ENCODE peak calls at places on chromosomes 4 and X, in nine cellular contexts. X, V, A, R, Y, S, K, C and D are unnamed samples.

GRCh38 chr4:41622816-41623215 is 84.9 kb downstream of the LIMCH1 start:
- DNase-seq in Y (no peak), X (no peak), K (no peak), R (no peak), S (no peak), V (no peak), C (no peak), A (no peak), D (peak; percentile 44)

GRCh38 chr4:169251291-169252235 is 19.2 kb downstream of the SH3RF1 start:
- DNase-seq in R (no peak), X (peak; percentile 58), C (no peak), V (no peak), A (no peak), Y (peak; percentile 51), S (no peak), K (peak; percentile 82), D (peak; percentile 90)

GRCh38 chr4:115674485-115674884 is 561.1 kb upstream of the NDST4 start:
- DNase-seq in S (no peak), V (no peak), C (no peak), R (no peak), X (no peak), Y (no peak), A (no peak), K (no peak), D (no peak)

GRCh38 chr4:3111461-3111860 is 37.0 kb downstream of the HTT start:
- DNase-seq in R (no peak), X (peak; percentile 86), K (no peak), S (no peak), V (no peak), C (no peak), Y (no peak), A (no peak), D (peak; percentile 15)

GRCh38 chr4:185932491-185932890 is 120.5 kb upstream of the SORBS2 start:
- DNase-seq in K (no peak), C (no peak), Y (no peak), S (no peak), R (no peak), A (no peak), V (no peak), X (no peak), D (no peak)

GRCh38 chrX:114611018-114611619 is 27.2 kb downstream of the HTR2C start:
- DNase-seq in V (peak; percentile 28), X (peak; percentile 31), S (no peak), K (peak; percentile 3), R (peak; percentile 53), C (peak; percentile 47), A (no peak), Y (peak; percentile 14), D (peak; percentile 68)

GRCh38 chrX:108811891-108812290 is 75.5 kb upstream of the IRS4 start:
- DNase-seq in V (no peak), S (no peak), Y (no peak), K (peak; percentile 5), R (peak; percentile 1), C (no peak), X (no peak), A (no peak), D (peak; percentile 38)

GRCh38 chrX:32741910-32742309 is 469.4 kb downstream of the DMD start:
- DNase-seq in C (no peak), Y (no peak), S (no peak), R (no peak), X (no peak), V (no peak), A (no peak), K (no peak), D (no peak)

GRCh38 chr4:70634482-70634881 is 5.9 kb downstream of the ENAM start:
- DNase-seq in S (no peak), C (no peak), A (no peak), V (no peak), X (no peak), K (no peak), R (no peak), Y (no peak), D (no peak)

DNA sequence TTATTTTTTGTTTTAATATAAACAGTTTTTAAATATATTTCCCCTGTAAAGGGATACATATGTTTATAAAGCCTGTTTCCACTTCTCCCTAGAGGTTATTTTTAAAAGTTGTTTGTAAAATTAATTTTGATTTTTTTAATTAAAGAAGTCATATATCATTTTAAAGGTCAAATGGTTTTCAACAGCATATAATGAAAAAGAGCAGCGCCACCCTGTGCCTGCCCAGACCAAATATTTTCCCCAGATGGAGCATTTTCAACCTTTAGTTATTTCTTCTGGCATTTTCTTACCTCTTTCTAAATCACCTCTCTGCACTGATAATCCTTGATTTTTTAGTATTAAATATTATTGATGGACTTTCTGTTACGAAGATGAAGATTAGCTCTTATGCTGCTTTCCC is 21.0 kb downstream of the MSX1 start:
- DNase-seq in X (no peak), A (no peak), K (no peak), S (no peak), V (no peak), Y (no peak), R (no peak), C (no peak), D (no peak)
- TF ChIP-seq CTCF in X (peak; percentile 8), A (no peak), K (peak; percentile 44), S (no peak), V (peak; percentile 62), Y (no peak), R (peak; percentile 25), C (peak; percentile 19), D (peak; percentile 47)

DNA sequence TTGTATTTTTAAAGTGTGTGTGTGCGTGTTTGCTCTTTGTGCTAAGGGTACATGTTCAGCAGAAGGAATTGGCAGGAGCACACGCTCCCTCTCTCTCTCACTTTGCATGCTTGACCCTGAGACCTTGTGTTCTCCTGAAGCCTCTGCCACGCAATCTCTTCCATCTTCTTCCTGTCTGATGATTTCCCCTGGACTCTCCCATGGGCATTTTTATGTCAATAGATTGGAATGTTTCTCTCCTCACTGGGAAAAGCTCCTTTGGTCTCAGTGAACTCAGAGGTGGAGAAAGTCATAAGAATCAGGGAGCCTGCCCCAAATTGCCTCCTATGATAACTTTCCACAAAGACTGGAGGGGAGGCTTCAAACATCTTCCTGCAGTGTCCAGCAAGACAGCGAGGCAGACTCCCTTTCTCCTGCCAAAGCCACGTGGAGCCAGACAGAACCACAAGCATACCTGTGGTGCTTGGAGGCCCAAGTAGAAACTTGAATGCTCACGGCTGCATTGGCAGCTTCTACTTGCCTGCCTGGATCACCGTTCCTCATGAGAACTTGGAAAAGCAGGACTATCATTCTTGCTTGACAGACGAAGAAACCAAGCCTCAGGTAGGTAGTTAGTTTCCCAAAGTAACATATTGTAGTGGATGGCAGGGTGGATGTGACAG is 216.1 kb upstream of the SFRP2 start:
- DNase-seq in R (no peak), S (no peak), K (no peak), A (peak; percentile 85), Y (no peak), V (no peak), X (no peak), C (no peak), D (no peak)
- TF ChIP-seq POLR2AphosphoS5 in R (no peak), S (no peak), K (no peak), A (no peak), Y (peak; percentile 55), V (no peak), X (no peak), C (no peak), D (no peak)

GRCh38 chrX:48468693-48469691 is 1.1 kb downstream of the SLC38A5 start:
- DNase-seq in A (peak; percentile 52), S (peak; percentile 69), C (peak; percentile 61), R (peak; percentile 78), X (no peak), V (no peak), Y (peak; percentile 31), K (no peak), D (peak; percentile 65)
- TF ChIP-seq CTCF in A (no peak), S (no peak), C (peak; percentile 27), R (peak; percentile 48), X (peak; percentile 8), V (peak; percentile 31), Y (no peak), K (peak; percentile 58), D (peak; percentile 65)

GRCh38 chrX:107710617-107711391 is 64.8 kb downstream of the TSC22D3 start:
- DNase-seq in K (peak; percentile 43), Y (peak; percentile 49), C (no peak), S (peak; percentile 35), A (peak; percentile 70), X (peak; percentile 87), R (peak; percentile 76), V (no peak), D (peak; percentile 76)
- TF ChIP-seq POLR2AphosphoS5 in K (no peak), Y (peak; percentile 77), C (no peak), S (no peak), A (peak; percentile 42), X (no peak), R (no peak), V (no peak), D (no peak)

GRCh38 chr4:122577189-122577553 is 43.7 kb downstream of the IL21 start:
- DNase-seq in R (no peak), C (no peak), A (no peak), S (no peak), X (no peak), Y (no peak), V (no peak), K (no peak), D (no peak)

GRCh38 chr4:122577808-122578781 is 42.8 kb downstream of the IL21 start:
- DNase-seq in V (no peak), S (no peak), Y (peak; percentile 43), C (peak; percentile 64), X (peak; percentile 40), R (peak; percentile 70), A (no peak), K (peak; percentile 41), D (peak; percentile 76)

GRCh38 chr4:122576261-122577188 is 44.3 kb downstream of the IL21 start:
- DNase-seq in S (no peak), K (peak; percentile 46), Y (no peak), C (no peak), A (no peak), V (no peak), X (peak; percentile 48), R (peak; percentile 66), D (peak; percentile 75)
- TF ChIP-seq CTCF in S (no peak), K (peak; percentile 64), Y (no peak), C (peak; percentile 58), A (peak; percentile 16), V (peak; percentile 53), X (peak; percentile 33), R (peak; percentile 66), D (peak; percentile 76)